ENCODE peak calls at places on chromosomes 2 and 18, in six cellular contexts. T is stimulated activated CD4-positive, alpha-beta T cell treated with anti-CD3 and anti-CD28 coated beads, Interleukin-2, amount 100 ng/mL, for 48 hours; D is ecto neural progenitor cell; B is germinal center; S is EL; I is NT2/D1. V is an unnamed sample.
A peak's percentile ranks its signal among the peaks of the same experiment; 100 is the strongest.

GRCh38 chr2:150264442-150264841 is 223.0 kb downstream of the RND3 start:
- DNase-seq in B (no peak), S (no peak), I (no peak), T (no peak), D (no peak), V (no peak)

GRCh38 chr2:218129756-218130155 is 3.9 kb downstream of the CXCR2 start:
- DNase-seq in S (peak; percentile 5), T (no peak), I (no peak), D (no peak), B (no peak), V (no peak)

GRCh38 chr2:165450141-165450540 is 19.4 kb upstream of the CSRNP3 start:
- DNase-seq in D (no peak), S (no peak), B (no peak), T (no peak), I (no peak), V (no peak)

GRCh38 chr18:78293940-78294401 is 685.6 kb upstream of the SALL3 start:
- DNase-seq in S (no peak), T (no peak), I (no peak), D (no peak), B (no peak), V (no peak)

GRCh38 chr2:39632871-39633270 is 32.8 kb upstream of the TMEM178A start:
- DNase-seq in D (no peak), I (no peak), T (no peak), S (peak; percentile 74), B (no peak), V (no peak)

GRCh38 chr2:33011406-33011805 is 64.7 kb downstream of the LTBP1 start:
- DNase-seq in B (no peak), T (no peak), D (no peak), I (no peak), S (no peak), V (no peak)

GRCh38 chr18:10927290-10927979 is 221.9 kb downstream of the PIEZO2 start:
- DNase-seq in S (peak; percentile 89), D (no peak), T (no peak), B (no peak), I (no peak), V (peak; percentile 47)

GRCh38 chr2:133972786-133973185 is 281.1 kb upstream of the MGAT5 start:
- DNase-seq in I (no peak), S (no peak), T (no peak), B (no peak), D (no peak), V (no peak)

GRCh38 chr2:242060212-242060835 is 190.8 kb downstream of the RTP5 start:
- DNase-seq in I (no peak), B (no peak), T (no peak), S (peak; percentile 83), D (no peak), V (peak; percentile 18)

GRCh38 chr2:119028327-119029174 is 86.6 kb downstream of the MARCO start:
- DNase-seq in I (peak; percentile 32), D (no peak), S (peak; percentile 30), B (peak; percentile 14), T (no peak), V (no peak)

GRCh38 chr2:120712180-120712678 is 23.4 kb upstream of the GLI2 start:
- DNase-seq in T (no peak), I (no peak), S (peak; percentile 90), B (no peak), D (no peak), V (no peak)

GRCh38 chr2:150080115-150080514 is 407.4 kb downstream of the RND3 start:
- DNase-seq in T (no peak), B (no peak), I (no peak), S (peak; percentile 60), D (no peak), V (no peak)

GRCh38 chr2:203533696-203534471 is 1.2 kb downstream of the RAPH1 start:
- DNase-seq in T (no peak), D (no peak), B (no peak), I (no peak), S (peak; percentile 66), V (no peak)

GRCh38 chr2:144511945-144512344 is 8.0 kb downstream of the ZEB2 start:
- DNase-seq in T (no peak), S (no peak), B (no peak), I (no peak), D (no peak), V (no peak)

GRCh38 chr2:54895735-54896134 is 154.5 kb downstream of the RTN4 start:
- DNase-seq in D (no peak), B (no peak), T (no peak), S (peak; percentile 60), I (no peak), V (no peak)

GRCh38 chr2:236941106-236941505 is 144.6 kb upstream of the COPS8 start:
- DNase-seq in S (no peak), B (no peak), I (no peak), D (no peak), T (no peak), V (no peak)

GRCh38 chr2:111219285-111219684 is 98.6 kb downstream of the BCL2L11 start:
- DNase-seq in S (no peak), I (peak; percentile 42), B (peak; percentile 69), D (peak; percentile 49), T (no peak), V (no peak)

GRCh38 chr2:223641062-223641461 is 38.9 kb upstream of the SCG2 start:
- DNase-seq in B (no peak), T (no peak), S (peak; percentile 18), D (no peak), I (no peak), V (no peak)

V was measured in glomerular endothelial cell.